ENCODE peak calls at places on chromosome 5, in six cellular contexts. One of them, this sample, is unnamed.

GRCh38 chr5:169652057-169652456 is 15.0 kb downstream of the DOCK2 start:
- DNase-seq in stomach: peak
- DNase-seq in activated B cell treated with CpG ODN at 0.5 μM for 24 hours: no peak
- DNase-seq in endothelial cell: no peak
- DNase-seq in GM12865: no peak
- DNase-seq in colonic mucosa: no peak
- DNase-seq in this sample: no peak

GRCh38 chr5:77133061-77133758 is 46.1 kb upstream of the ZBED3 start:
- DNase-seq in stomach: peak
- DNase-seq in endothelial cell: no peak
- DNase-seq in colonic mucosa: peak
- DNase-seq in GM12865: no peak
- DNase-seq in activated B cell treated with CpG ODN at 0.5 μM for 24 hours: no peak
- DNase-seq in this sample: no peak

GRCh38 chr5:120159155-120159554 is 304.9 kb upstream of the PRR16 start:
- DNase-seq in stomach: no peak
- DNase-seq in GM12865: no peak
- DNase-seq in endothelial cell: no peak
- DNase-seq in colonic mucosa: no peak
- DNase-seq in activated B cell treated with CpG ODN at 0.5 μM for 24 hours: no peak
- DNase-seq in this sample: no peak

GRCh38 chr5:178326054-178326715 is 93.6 kb upstream of the PHYKPL start:
- DNase-seq in GM12865: no peak
- DNase-seq in activated B cell treated with CpG ODN at 0.5 μM for 24 hours: no peak
- DNase-seq in endothelial cell: no peak
- DNase-seq in stomach: no peak
- DNase-seq in colonic mucosa: peak
- DNase-seq in this sample: no peak

GRCh38 chr5:169634606-169635005 is 2.5 kb upstream of the DOCK2 start:
- DNase-seq in stomach: no peak
- DNase-seq in GM12865: no peak
- DNase-seq in endothelial cell: no peak
- DNase-seq in activated B cell treated with CpG ODN at 0.5 μM for 24 hours: no peak
- DNase-seq in colonic mucosa: no peak
- DNase-seq in this sample: no peak

GRCh38 chr5:168312606-168313297 is 21.3 kb downstream of the WWC1 start:
- DNase-seq in endothelial cell: no peak
- DNase-seq in activated B cell treated with CpG ODN at 0.5 μM for 24 hours: no peak
- DNase-seq in GM12865: no peak
- DNase-seq in colonic mucosa: no peak
- DNase-seq in stomach: no peak
- DNase-seq in this sample: no peak

GRCh38 chr5:74865799-74866652 is at the start of gene FAM169A:
- DNase-seq in activated B cell treated with CpG ODN at 0.5 μM for 24 hours: peak
- DNase-seq in GM12865: no peak
- DNase-seq in colonic mucosa: peak
- DNase-seq in endothelial cell: peak
- DNase-seq in stomach: peak
- DNase-seq in this sample: peak

GRCh38 chr5:399296-400281 is 43.4 kb upstream of the EXOC3 start:
- DNase-seq in endothelial cell: peak
- DNase-seq in activated B cell treated with CpG ODN at 0.5 μM for 24 hours: peak
- DNase-seq in stomach: peak
- DNase-seq in colonic mucosa: peak
- DNase-seq in GM12865: peak
- DNase-seq in this sample: no peak

GRCh38 chr5:168525856-168526255 is 3.2 kb upstream of the FBLL1 start:
- DNase-seq in colonic mucosa: no peak
- DNase-seq in stomach: no peak
- DNase-seq in GM12865: no peak
- DNase-seq in activated B cell treated with CpG ODN at 0.5 μM for 24 hours: no peak
- DNase-seq in endothelial cell: no peak
- DNase-seq in this sample: no peak

GRCh38 chr5:127863610-127864395 is 160.6 kb downstream of the CCDC192 start:
- DNase-seq in GM12865: no peak
- DNase-seq in endothelial cell: no peak
- DNase-seq in stomach: no peak
- DNase-seq in activated B cell treated with CpG ODN at 0.5 μM for 24 hours: no peak
- DNase-seq in colonic mucosa: no peak
- DNase-seq in this sample: no peak

GRCh38 chr5:178068293-178068692 is 45.0 kb upstream of the N4BP3 start:
- DNase-seq in GM12865: peak
- DNase-seq in activated B cell treated with CpG ODN at 0.5 μM for 24 hours: no peak
- DNase-seq in colonic mucosa: no peak
- DNase-seq in stomach: no peak
- DNase-seq in endothelial cell: no peak
- DNase-seq in this sample: no peak

GRCh38 chr5:126499742-126500396 is 76.7 kb downstream of the GRAMD2B start:
- DNase-seq in GM12865: peak
- DNase-seq in activated B cell treated with CpG ODN at 0.5 μM for 24 hours: no peak
- DNase-seq in endothelial cell: peak
- DNase-seq in colonic mucosa: peak
- DNase-seq in stomach: no peak
- DNase-seq in this sample: no peak

GRCh38 chr5:50667653-50668403 is 1.4 kb downstream of the PARP8 start:
- DNase-seq in endothelial cell: peak
- DNase-seq in activated B cell treated with CpG ODN at 0.5 μM for 24 hours: peak
- DNase-seq in colonic mucosa: peak
- DNase-seq in GM12865: peak
- DNase-seq in stomach: peak
- DNase-seq in this sample: peak

GRCh38 chr5:17221843-17222614 is 4.6 kb downstream of the BASP1 start:
- DNase-seq in activated B cell treated with CpG ODN at 0.5 μM for 24 hours: no peak
- DNase-seq in GM12865: peak
- DNase-seq in colonic mucosa: no peak
- DNase-seq in stomach: no peak
- DNase-seq in endothelial cell: no peak
- DNase-seq in this sample: no peak

GRCh38 chr5:10719965-10720364 is 41.1 kb downstream of the DAP start:
- DNase-seq in activated B cell treated with CpG ODN at 0.5 μM for 24 hours: no peak
- DNase-seq in colonic mucosa: no peak
- DNase-seq in GM12865: no peak
- DNase-seq in stomach: peak
- DNase-seq in endothelial cell: no peak
- DNase-seq in this sample: no peak

DNA sequence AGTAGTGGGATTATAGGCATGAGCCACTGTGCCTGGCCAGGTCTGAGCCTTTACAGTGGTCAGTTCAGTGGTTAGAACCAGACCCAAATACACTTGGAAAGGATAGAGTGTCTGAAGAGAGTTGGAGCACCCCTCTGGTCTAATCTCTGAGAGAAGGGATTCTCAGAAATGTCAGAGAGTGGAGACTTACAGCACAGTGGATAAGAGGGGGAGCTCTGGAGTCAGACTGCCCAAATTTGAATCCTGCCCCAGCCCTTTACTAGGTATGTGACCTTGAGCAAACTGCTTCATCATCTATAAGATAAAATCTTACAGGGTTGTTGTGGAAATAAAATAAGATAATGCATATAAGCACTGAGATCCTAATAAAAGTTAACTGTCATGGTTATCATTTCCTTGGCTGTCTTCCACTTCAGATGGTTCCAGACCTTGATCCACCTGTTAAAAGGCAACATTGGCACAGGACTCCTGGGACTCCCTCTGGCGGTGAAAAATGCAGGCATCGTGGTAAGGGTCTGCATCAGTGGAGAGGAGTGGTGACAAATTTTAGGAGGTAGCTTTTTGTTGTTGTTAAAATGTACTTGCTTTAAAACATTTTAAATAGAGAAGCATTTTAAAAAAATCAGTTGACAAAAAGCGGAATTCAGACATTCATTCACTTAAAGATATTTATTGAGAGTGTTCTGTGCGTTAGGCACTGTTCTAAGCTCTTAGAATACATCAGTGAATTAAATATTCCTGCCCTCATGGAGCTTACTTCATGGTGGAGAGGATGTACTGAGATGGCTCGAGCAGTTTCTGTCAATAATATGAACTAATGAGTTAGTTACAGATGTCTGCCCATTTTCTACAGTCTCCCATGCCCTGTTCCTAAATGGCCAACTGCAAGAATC is 16.0 kb downstream of the SLC36A1 start:
- DNase-seq in stomach: no peak
- DNase-seq in endothelial cell: peak
- DNase-seq in colonic mucosa: peak
- DNase-seq in GM12865: no peak
- DNase-seq in activated B cell treated with CpG ODN at 0.5 μM for 24 hours: no peak
- DNase-seq in this sample: no peak
- TF ChIP-seq CTCF in stomach: no peak
- TF ChIP-seq CTCF in endothelial cell: peak
- TF ChIP-seq CTCF in colonic mucosa: peak
- TF ChIP-seq CTCF in GM12865: peak
- TF ChIP-seq CTCF in activated B cell treated with CpG ODN at 0.5 μM for 24 hours: no peak
- TF ChIP-seq CTCF in this sample: no peak

DNA sequence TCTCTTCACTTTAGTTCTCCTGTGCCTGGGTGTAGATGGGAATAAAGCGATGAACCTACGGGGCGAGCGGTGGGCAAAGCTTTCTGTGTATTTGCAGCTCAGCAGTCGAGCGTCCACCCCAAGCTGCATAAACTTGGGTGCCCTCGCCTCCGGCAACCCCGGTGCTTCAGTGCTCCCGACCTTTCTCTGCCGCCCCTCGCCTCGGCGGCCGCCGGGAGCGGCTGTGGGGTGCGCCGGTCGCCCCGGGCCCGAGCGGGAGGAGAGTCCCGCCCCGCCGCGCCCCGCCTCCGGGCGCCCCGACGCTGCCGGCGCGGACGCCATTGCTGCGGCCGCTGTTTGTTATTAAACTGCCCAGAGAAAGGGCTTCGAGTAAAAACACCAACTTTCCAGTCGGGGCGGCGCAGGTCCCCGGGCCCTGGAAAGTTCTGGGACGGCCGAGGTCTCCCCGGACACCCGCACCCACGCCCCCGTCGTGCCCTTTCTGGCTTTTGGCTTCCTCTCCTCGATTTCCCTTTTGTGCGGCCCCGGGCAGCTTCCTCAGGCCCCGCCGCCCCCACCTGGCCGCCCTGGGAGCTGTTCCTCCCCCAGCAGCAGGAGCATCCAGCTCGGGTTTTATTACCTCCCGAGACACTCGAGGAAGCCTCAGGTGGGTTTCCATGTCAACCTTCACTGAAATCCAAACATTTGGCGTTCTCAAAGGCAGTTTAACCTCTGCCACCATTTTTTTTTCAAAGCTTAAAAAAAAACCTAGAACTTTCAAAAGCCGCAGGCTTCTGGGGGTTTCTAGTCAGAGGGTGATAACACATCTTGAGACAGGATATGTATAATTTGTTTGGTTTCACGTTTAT is 334.3 kb downstream of the CWC27 start:
- DNase-seq in endothelial cell: peak
- DNase-seq in stomach: peak
- DNase-seq in colonic mucosa: peak
- DNase-seq in activated B cell treated with CpG ODN at 0.5 μM for 24 hours: peak
- DNase-seq in GM12865: peak
- DNase-seq in this sample: peak
- TF ChIP-seq CTCF in endothelial cell: no peak
- TF ChIP-seq CTCF in stomach: no peak
- TF ChIP-seq CTCF in colonic mucosa: no peak
- TF ChIP-seq CTCF in activated B cell treated with CpG ODN at 0.5 μM for 24 hours: no peak
- TF ChIP-seq CTCF in GM12865: peak
- TF ChIP-seq CTCF in this sample: no peak

GRCh38 chr5:150587016-150587415 is 53.4 kb upstream of the SYNPO start:
- DNase-seq in GM12865: no peak
- DNase-seq in endothelial cell: no peak
- DNase-seq in stomach: no peak
- DNase-seq in activated B cell treated with CpG ODN at 0.5 μM for 24 hours: no peak
- DNase-seq in colonic mucosa: no peak
- DNase-seq in this sample: no peak

GRCh38 chr5:150589791-150590601 is 50.5 kb upstream of the SYNPO start:
- DNase-seq in GM12865: peak
- DNase-seq in activated B cell treated with CpG ODN at 0.5 μM for 24 hours: peak
- DNase-seq in endothelial cell: peak
- DNase-seq in colonic mucosa: peak
- DNase-seq in stomach: peak
- DNase-seq in this sample: no peak

GRCh38 chr5:150588495-150588890 is 52.0 kb upstream of the SYNPO start:
- DNase-seq in activated B cell treated with CpG ODN at 0.5 μM for 24 hours: no peak
- DNase-seq in endothelial cell: no peak
- DNase-seq in stomach: no peak
- DNase-seq in colonic mucosa: peak
- DNase-seq in GM12865: no peak
- DNase-seq in this sample: no peak

GRCh38 chr5:150585781-150586461 is 54.5 kb upstream of the SYNPO start:
- DNase-seq in endothelial cell: no peak
- DNase-seq in colonic mucosa: peak
- DNase-seq in stomach: peak
- DNase-seq in GM12865: no peak
- DNase-seq in activated B cell treated with CpG ODN at 0.5 μM for 24 hours: no peak
- DNase-seq in this sample: no peak

DNA sequence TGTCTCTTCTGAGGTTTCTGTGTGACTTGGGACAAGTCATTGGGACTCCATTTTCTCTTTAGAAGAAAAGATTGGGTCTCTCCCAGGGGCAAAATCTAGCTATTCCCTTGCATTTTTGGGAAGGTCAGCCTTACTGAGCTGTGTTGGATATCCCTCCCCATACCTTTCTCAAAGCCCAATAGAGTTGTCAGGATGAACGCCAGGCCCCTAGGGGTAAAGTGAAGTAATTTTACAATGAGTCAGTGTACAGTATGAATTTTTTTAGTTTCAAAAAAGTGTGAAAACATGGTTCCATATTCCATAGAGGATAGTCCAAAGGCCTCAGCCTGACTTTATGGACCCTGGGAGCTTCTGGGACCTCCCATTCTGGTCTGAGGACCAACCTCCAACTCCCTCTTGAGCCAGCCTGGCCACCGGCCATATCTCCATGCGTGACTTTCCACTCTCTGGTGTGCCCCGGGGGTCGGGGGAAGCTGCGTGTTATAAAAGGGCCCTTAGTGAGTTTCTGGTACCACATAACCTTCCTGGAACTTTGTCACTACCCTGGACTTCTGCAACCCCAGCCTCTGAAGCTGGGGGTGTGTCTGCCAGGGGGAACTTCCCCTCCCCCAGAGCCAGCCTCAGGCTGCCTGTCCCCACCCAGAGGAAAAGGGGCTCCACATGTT is 52.5 kb upstream of the SYNPO start:
- DNase-seq in endothelial cell: no peak
- DNase-seq in activated B cell treated with CpG ODN at 0.5 μM for 24 hours: no peak
- DNase-seq in colonic mucosa: no peak
- DNase-seq in GM12865: no peak
- DNase-seq in stomach: no peak
- DNase-seq in this sample: no peak
- TF ChIP-seq CTCF in endothelial cell: no peak
- TF ChIP-seq CTCF in activated B cell treated with CpG ODN at 0.5 μM for 24 hours: no peak
- TF ChIP-seq CTCF in colonic mucosa: no peak
- TF ChIP-seq CTCF in GM12865: no peak
- TF ChIP-seq CTCF in stomach: no peak
- TF ChIP-seq CTCF in this sample: no peak

DNA sequence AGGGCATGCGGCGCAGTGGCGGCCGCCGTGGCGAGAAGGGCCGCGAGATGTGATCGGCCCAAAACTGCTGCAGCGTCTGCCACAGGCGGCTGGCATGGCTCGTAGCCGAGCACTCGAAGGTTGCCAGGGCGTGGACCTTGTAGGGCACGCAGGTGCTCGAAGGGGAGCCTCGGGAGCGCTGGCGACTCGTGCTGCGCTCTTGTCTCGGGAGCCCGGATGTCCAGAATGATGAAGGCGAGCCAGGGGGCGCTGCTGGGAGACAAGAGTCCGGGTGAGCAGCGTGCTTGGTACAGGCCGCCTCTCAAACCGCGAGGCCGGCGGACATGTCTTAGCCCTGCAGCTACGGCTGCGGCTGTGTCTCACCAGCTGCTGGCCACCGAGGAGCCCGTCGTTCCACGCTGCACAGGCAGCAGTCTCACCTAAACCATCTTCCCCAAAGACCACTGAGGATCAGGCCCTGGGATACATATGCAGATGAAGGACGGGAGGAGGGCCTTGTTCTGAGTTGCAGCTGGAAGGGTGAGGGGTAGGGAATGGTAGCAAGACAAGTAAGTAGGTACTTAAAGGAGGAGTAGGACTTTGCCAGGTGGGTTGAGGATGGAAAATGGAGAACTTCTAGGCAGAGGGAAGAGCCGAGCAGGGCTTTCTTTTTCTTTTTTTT is 1.7 kb downstream of the CBY3 start:
- DNase-seq in stomach: peak
- DNase-seq in colonic mucosa: peak
- DNase-seq in endothelial cell: peak
- DNase-seq in activated B cell treated with CpG ODN at 0.5 μM for 24 hours: peak
- DNase-seq in GM12865: peak
- DNase-seq in this sample: peak
- TF ChIP-seq CTCF in stomach: no peak
- TF ChIP-seq CTCF in colonic mucosa: no peak
- TF ChIP-seq CTCF in endothelial cell: peak
- TF ChIP-seq CTCF in activated B cell treated with CpG ODN at 0.5 μM for 24 hours: no peak
- TF ChIP-seq CTCF in GM12865: peak
- TF ChIP-seq CTCF in this sample: peak

This sample was measured in natural killer cell.